ENCODE peak calls at places on chromosomes 16 and 17, in four cellular contexts. I is IMR-90, X is H1, T is mesendoderm. E is an unnamed sample. For H3K79me1, the result is how much of the 10 kb centered on the place peaks cover.

GRCh38 chr17:66420961-66421371 is 118.6 kb downstream of the PRKCA start:
- DNase-seq in X (no peak), I (peak), T (no peak), E (no peak)

GRCh38 chr17:9408381-9408780 is 167.2 kb downstream of the STX8 start:
- DNase-seq in X (no peak), I (peak), T (no peak), E (no peak)

GRCh38 chr17:48910370-48910769 is 2.2 kb downstream of the UBE2Z start:
- DNase-seq in T (no peak), I (no peak), X (no peak), E (no peak)

GRCh38 chr17:35731932-35732805 is 730 bp downstream of the RASL10B start:
- DNase-seq in X (no peak), I (no peak), T (no peak), E (peak)

GRCh38 chr16:6646891-6647290 is 685.8 kb upstream of the RBFOX1 start:
- DNase-seq in I (no peak), T (no peak), X (no peak), E (no peak)

GRCh38 chr17:44176257-44176656 is 5.8 kb downstream of the ASB16 start:
- DNase-seq in X (no peak), I (no peak), T (no peak), E (no peak)

GRCh38 chr16:49464093-49464492 is 90.5 kb downstream of the C16orf78 start:
- DNase-seq in X (no peak), I (no peak), T (no peak), E (no peak)

GRCh38 chr17:19534562-19535149 is 1.0 kb downstream of the SLC47A1 start:
- DNase-seq in X (no peak), I (no peak), T (no peak), E (no peak)

GRCh38 chr17:59767176-59767575 is 59.7 kb downstream of the VMP1 start:
- DNase-seq in X (no peak), T (no peak), I (no peak), E (no peak)

GRCh38 chr17:61218438-61218837 is 181.2 kb upstream of the TBX2 start:
- DNase-seq in I (peak), X (no peak), T (no peak), E (no peak)

GRCh38 chr16:87607223-87607622 is 4.9 kb downstream of the JPH3 start:
- DNase-seq in X (no peak), T (no peak), I (no peak), E (no peak)

GRCh38 chr16:86874141-86874540 is 295.8 kb downstream of the FOXL1 start:
- DNase-seq in X (peak), I (no peak), T (peak), E (peak)

GRCh38 chr16:68236804-68237242 is 896 bp upstream of the ESRP2 start:
- DNase-seq in T (no peak), X (no peak), I (no peak), E (no peak)

GRCh38 chr17:72486806-72487205 is 366.0 kb downstream of the SOX9 start:
- DNase-seq in X (no peak), I (no peak), T (no peak), E (no peak)

GRCh38 chr17:13014801-13015200 is 3.0 kb downstream of the ELAC2 start:
- DNase-seq in I (no peak), X (no peak), T (no peak), E (no peak)

GRCh38 chr16:23807028-23807427 is 28.8 kb upstream of the PRKCB start:
- DNase-seq in T (no peak), I (no peak), X (no peak), E (no peak)

GRCh38 chr17:44069974-44070454 is 521 bp upstream of the G6PC3 start:
- DNase-seq in T (peak), X (no peak), I (no peak), E (peak)

DNA sequence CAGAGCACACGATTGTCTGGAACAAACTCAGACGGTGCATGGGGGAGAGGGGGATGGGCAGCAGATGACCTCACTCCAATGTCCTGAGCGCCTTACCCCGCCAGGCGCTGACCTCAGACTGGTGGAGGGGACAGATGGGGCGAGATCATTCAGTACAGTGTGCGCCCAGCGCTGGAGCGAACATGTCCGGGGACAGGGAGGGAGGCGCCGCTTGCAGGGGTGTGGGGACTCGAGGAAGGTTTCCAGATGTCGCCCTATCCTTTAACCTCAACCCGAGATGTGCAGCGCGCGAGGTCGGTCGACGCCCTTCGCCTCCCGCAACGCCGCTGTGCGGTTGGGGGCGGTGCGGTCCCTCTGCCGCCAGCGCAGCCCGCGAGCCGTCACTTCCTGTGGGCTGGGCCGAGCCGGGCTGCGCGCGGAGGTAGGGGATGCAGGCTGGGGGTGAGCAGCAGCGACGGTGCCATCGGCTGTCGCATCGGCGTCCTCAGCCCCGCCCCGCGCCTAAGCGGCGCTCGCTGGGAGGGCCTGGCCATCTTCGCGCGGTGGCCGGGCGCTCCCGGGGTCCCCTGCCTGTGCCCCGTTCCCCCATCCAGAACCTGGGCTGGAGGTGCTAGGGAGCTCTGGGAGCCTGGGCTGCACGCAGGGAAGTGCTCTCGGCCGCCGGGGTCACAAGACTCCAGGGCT is 5.3 kb upstream of the CDR2L start:
- DNase-seq in I (peak), X (no peak), T (peak), E (peak)
- H2AK5ac ChIP-seq in I (peak), X (no peak), T (no peak), E (no peak)

GRCh38 chr17:1180958-1181768 is 1.4 kb upstream of the ABR start:
- DNase-seq in I (no peak), T (peak), X (no peak), E (peak)
- H3K79me1 ChIP-seq in I (under half), T (under half), X (under half), E (under half)

DNA sequence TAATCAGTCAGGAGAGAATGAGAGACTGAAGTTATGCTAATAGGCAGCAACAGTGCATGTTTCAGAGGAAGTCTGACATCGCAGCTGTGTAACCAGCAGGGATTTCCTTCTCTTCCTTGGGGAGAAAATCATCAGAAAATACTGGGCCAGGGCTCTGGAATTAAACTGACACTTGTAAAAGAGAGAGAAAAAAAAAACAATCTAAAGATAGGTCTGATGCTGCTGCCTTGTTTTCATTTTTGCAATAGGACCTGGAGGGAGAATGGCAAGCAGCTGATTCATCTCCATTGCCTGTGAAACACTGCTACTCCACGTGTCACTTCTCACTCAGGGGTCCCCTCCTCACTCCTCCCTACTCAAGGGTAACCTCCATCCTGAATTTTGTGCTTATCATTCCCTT is 17.7 kb upstream of the CORO6 start:
- DNase-seq in I (peak), X (no peak), T (peak), E (no peak)
- H3K56ac ChIP-seq in I (no peak), X (no peak), T (no peak), E (no peak)

GRCh38 chr16:74745109-74745615 is 29.5 kb downstream of the FA2H start:
- DNase-seq in T (no peak), X (no peak), I (no peak), E (no peak)

GRCh38 chr16:74745926-74746325 is 28.7 kb downstream of the FA2H start:
- DNase-seq in I (no peak), X (no peak), T (no peak), E (no peak)

GRCh38 chr16:74743045-74743667 is 31.5 kb downstream of the FA2H start:
- DNase-seq in I (no peak), T (no peak), X (no peak), E (no peak)

GRCh38 chr16:74743668-74744299 is 30.8 kb downstream of the FA2H start:
- DNase-seq in X (no peak), T (no peak), I (peak), E (no peak)

DNA sequence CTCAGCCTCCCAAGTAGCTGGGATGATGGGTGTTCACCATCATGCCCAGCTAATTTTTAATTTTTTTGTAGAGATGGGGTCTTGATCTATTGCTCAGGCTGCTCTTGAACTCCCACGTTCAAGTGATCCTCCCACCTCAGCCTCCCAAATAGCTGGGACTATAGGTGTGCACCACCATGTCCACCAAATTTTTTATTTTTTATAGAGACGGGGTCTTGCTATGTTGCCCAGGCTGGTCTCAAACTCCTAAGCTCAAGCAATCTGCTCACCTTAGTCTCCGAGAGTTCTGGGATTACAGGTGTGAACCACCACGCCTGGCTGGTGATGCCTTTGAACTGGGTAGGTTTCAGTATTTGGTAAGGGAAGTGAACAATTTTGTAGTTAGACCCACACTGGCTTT is 30.1 kb downstream of the FA2H start:
- DNase-seq in X (no peak), I (no peak), T (no peak), E (no peak)
- H2AK5ac ChIP-seq in X (peak), I (peak), T (no peak), E (no peak)

DNA sequence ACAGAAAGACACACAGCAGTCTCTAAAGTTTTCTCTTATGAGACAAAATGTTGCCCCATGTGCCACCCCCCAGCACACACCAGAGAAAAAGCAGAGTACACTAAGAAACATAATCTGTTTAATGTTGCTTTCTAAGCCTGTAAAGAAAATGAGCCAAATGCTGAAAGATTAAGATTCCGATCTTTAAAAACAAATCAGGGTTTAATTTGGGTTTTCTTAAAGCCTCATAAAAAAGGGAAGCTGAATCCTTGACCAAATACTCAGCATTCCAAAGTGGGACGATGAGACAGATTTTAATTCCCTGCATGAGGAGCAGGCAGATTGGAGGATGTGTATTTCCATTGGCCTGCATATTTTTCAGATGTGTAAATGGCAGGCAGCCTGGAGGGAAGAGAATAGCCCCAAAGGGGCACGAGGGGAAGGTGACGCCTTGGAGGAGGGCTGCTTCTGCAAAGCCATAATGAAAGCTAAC is 118.4 kb downstream of the COPRS start:
- DNase-seq in T (peak), X (no peak), I (peak), E (no peak)
- H3K79me1 ChIP-seq in T (under half), X (under half), I (under half), E (under half)

E was measured in H9.